ENCODE peak calls at places on chromosomes 5 and 9, in eight cellular contexts. Z is sigmoid colon, I is HCT116, P is GM12878, D is transverse colon, S is upper lobe of left lung, V is HepG2, U is H1. B is an unnamed sample.

GRCh38 chr5:14873093-14873492 is 1.5 kb upstream of the ANKH start:
- DNase-seq in D (no peak), Z (no peak), I (no peak), P (no peak), U (no peak), V (no peak), S (no peak), B (no peak)

GRCh38 chr9:110156416-110156815 is 51.5 kb downstream of the C9orf152 start:
- DNase-seq in U (no peak), V (no peak), Z (no peak), P (no peak), D (no peak), I (no peak), S (no peak), B (no peak)

GRCh38 chr9:114276908-114277821 is 45.7 kb upstream of the ORM1 start:
- DNase-seq in P (no peak), D (no peak), Z (peak), U (no peak), S (no peak), V (no peak), I (no peak), B (no peak)

GRCh38 chr9:112844771-112845542 is 45.7 kb downstream of the SLC46A2 start:
- DNase-seq in Z (peak), D (peak), S (peak), V (peak), P (peak), U (no peak), I (peak), B (peak)

GRCh38 chr9:81716409-81716808 is 27.1 kb upstream of the TLE1 start:
- DNase-seq in D (no peak), U (no peak), P (no peak), V (no peak), S (no peak), I (no peak), Z (no peak), B (no peak)

GRCh38 chr9:105452185-105452584 is 4.4 kb downstream of the FSD1L start:
- DNase-seq in V (no peak), P (no peak), I (no peak), D (no peak), U (no peak), Z (no peak), S (no peak), B (no peak)

GRCh38 chr5:74767579-74767913 is 497 bp downstream of the NSA2 start:
- DNase-seq in P (no peak), Z (no peak), S (no peak), I (peak), D (peak), U (no peak), V (peak), B (no peak)

GRCh38 chr9:123365287-123365880 is 9.4 kb downstream of the CRB2 start:
- DNase-seq in S (no peak), U (no peak), I (no peak), V (peak), D (no peak), Z (no peak), P (no peak), B (no peak)

GRCh38 chr5:132266031-132266835 is 8.7 kb downstream of the PDLIM4 start:
- DNase-seq in I (no peak), Z (no peak), D (no peak), V (no peak), S (no peak), U (no peak), P (no peak), B (no peak)

GRCh38 chr9:137665697-137666504 is 47.1 kb downstream of the EHMT1 start:
- DNase-seq in I (no peak), S (no peak), D (no peak), U (no peak), Z (peak), P (no peak), V (no peak), B (no peak)

GRCh38 chr5:145587308-145588071 is 247.7 kb downstream of the PRELID2 start:
- DNase-seq in P (no peak), V (peak), U (no peak), Z (no peak), D (no peak), S (no peak), I (peak), B (no peak)

GRCh38 chr9:136623849-136624183 is 38.9 kb upstream of the EGFL7 start:
- DNase-seq in I (no peak), D (peak), P (no peak), Z (no peak), S (peak), U (no peak), V (no peak), B (no peak)

GRCh38 chr5:95600557-95600956 is 19.3 kb upstream of the GPR150 start:
- DNase-seq in U (no peak), D (no peak), S (no peak), Z (no peak), V (no peak), P (no peak), I (no peak), B (no peak)

GRCh38 chr5:67974054-67974453 is 241.5 kb upstream of the PIK3R1 start:
- DNase-seq in Z (no peak), U (no peak), D (no peak), S (no peak), I (no peak), P (no peak), V (no peak), B (no peak)

GRCh38 chr9:69658987-69659677 is 13.0 kb downstream of the APBA1 start:
- DNase-seq in D (no peak), Z (no peak), V (no peak), S (no peak), I (no peak), U (no peak), P (no peak), B (no peak)

GRCh38 chr5:115343855-115344254 is 47.4 kb upstream of the CCDC112 start:
- DNase-seq in D (no peak), V (peak), I (no peak), S (no peak), U (no peak), Z (no peak), P (no peak), B (no peak)

GRCh38 chr5:14809369-14810144 is 62.0 kb downstream of the ANKH start:
- DNase-seq in S (peak), U (no peak), V (peak), I (peak), D (peak), P (peak), Z (peak), B (peak)

GRCh38 chr5:96703384-96703910 is 41.3 kb downstream of the CAST start:
- DNase-seq in S (no peak), D (peak), Z (no peak), V (peak), U (no peak), P (no peak), I (no peak), B (peak)

GRCh38 chr5:55533806-55534435 is 843 bp downstream of the PLPP1 start:
- DNase-seq in P (peak), S (no peak), I (no peak), D (peak), Z (no peak), U (no peak), V (peak), B (peak)

GRCh38 chr5:1197876-1198666 is 3.3 kb upstream of the SLC6A19 start:
- DNase-seq in V (no peak), Z (no peak), D (no peak), U (no peak), P (no peak), I (no peak), S (no peak), B (no peak)

GRCh38 chr5:84384604-84385575 is at the start of gene EDIL3:
- DNase-seq in I (no peak), D (peak), V (no peak), U (no peak), P (no peak), Z (peak), S (peak), B (no peak)

GRCh38 chr5:73528248-73528647 is 30.0 kb downstream of the BTF3 start:
- DNase-seq in I (no peak), D (no peak), U (no peak), Z (no peak), P (no peak), S (no peak), V (no peak), B (no peak)

GRCh38 chr9:135040892-135041291 is 46.6 kb upstream of the OLFM1 start:
- DNase-seq in D (no peak), I (no peak), Z (peak), U (no peak), V (no peak), S (no peak), P (no peak), B (peak)

GRCh38 chr9:135039916-135040645 is 47.4 kb upstream of the OLFM1 start:
- DNase-seq in P (no peak), U (no peak), I (no peak), D (no peak), S (no peak), Z (peak), V (no peak), B (peak)

GRCh38 chr9:135038331-135038730 is 49.1 kb upstream of the OLFM1 start:
- DNase-seq in S (no peak), U (no peak), Z (peak), D (no peak), P (no peak), I (no peak), V (no peak), B (peak)

GRCh38 chr9:135038826-135039225 is 48.6 kb upstream of the OLFM1 start:
- DNase-seq in S (no peak), Z (peak), U (no peak), P (no peak), V (no peak), I (no peak), D (no peak), B (no peak)

GRCh38 chr9:135039266-135039870 is 48.1 kb upstream of the OLFM1 start:
- DNase-seq in U (no peak), P (no peak), D (no peak), I (no peak), S (no peak), V (no peak), Z (peak), B (peak)
- TF ChIP-seq POLR2A in U (no peak), P (no peak), D (no peak), I (no peak), S (no peak), V (no peak), Z (no peak), B (no peak)

DNA sequence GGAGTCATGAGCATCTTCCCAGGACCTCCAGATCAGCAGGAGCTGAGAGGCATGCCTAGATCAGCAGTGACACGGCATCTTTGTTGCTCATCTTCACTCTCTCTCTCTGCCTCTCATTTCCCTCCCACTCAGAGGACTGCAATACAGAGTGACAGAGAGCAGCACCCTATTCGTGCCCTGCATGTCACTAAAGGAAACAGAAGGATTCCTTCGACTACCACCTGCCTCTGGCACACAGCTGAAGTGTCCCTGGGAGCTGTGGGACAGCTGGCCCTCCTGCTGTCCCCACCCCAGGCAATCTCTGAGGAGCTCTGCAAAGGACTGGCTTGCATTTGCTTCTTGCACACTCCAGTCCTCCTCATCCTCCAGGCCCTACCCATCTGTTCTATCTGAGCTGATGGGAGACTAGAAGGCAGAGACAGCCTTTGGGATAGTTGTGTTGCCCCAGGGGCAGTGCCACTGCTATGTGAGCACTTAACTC is 167.8 kb upstream of the MAP1B start:
- DNase-seq in V (no peak), P (no peak), S (no peak), I (no peak), D (no peak), Z (no peak), U (no peak), B (no peak)
- TF ChIP-seq POLR2AphosphoS5 in V (no peak), P (no peak), S (no peak), I (no peak), D (no peak), Z (no peak), U (no peak), B (no peak)

DNA sequence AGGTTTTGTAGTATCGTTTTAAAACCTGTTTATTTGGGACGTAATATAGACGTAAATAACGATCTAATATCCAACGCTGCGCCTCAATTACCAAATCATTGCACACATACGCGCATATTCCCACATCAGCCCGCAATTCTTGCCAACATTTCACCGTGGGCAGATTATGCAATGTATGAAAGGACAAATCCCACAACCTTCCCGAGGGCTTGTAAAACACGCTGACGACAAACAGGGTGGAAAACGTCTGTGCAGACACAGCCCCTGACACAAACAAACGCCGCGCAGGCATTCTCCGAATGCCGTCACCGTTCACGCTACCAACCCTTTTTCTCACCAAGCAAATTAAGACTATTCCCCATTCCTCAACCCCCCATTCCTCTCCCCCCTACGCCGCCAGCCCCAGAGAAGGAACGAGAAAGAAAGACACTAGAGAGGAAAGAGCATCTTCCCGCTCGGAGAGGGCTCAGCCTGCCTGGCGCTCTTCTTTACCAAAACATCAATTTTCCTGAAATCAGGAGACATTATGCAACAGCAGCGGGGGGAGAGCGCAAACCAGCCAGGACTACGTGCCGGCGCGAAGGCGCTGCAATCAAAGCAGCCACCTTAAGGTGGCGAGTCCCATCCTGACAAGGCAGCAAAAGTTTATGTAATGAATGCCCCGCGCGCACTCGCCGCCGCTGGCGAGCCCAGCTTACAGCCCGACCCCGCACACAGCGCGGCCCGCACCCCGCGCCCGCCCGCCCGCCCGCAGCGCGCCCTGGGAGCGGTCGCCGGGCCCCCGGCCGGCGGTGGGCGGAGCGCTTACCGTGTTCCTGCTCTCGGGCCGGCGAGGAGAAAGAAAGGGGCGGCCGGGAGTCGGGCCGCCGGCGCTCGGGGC is 560 bp downstream of the NFIL3 start:
- DNase-seq in I (no peak), S (peak), P (no peak), V (peak), D (peak), U (no peak), Z (peak), B (peak)
- TF ChIP-seq CTCF in I (peak), S (peak), P (peak), V (no peak), D (no peak), U (peak), Z (no peak), B (no peak)

GRCh38 chr9:133112361-133113026 is 8.5 kb downstream of the RALGDS start:
- DNase-seq in V (no peak), P (peak), U (no peak), I (no peak), Z (peak), D (peak), S (peak), B (no peak)
- TF ChIP-seq POLR2A in V (no peak), P (no peak), U (no peak), I (no peak), Z (no peak), D (no peak), S (peak), B (no peak)

GRCh38 chr5:159003045-159004030 is 96.4 kb downstream of the EBF1 start:
- DNase-seq in S (no peak), I (no peak), U (no peak), P (no peak), V (no peak), D (no peak), Z (no peak), B (no peak)
- TF ChIP-seq POLR2AphosphoS5 in S (no peak), I (no peak), U (no peak), P (no peak), V (no peak), D (no peak), Z (no peak), B (no peak)

GRCh38 chr9:127450170-127450830 is 906 bp downstream of the RPL12 start:
- DNase-seq in S (no peak), I (no peak), V (no peak), D (no peak), Z (no peak), P (no peak), U (no peak), B (peak)
- TF ChIP-seq CTCF in S (no peak), I (no peak), V (no peak), D (no peak), Z (no peak), P (no peak), U (no peak), B (no peak)

B was measured in stomach.